ENCODE peak calls at places on chromosomes 13 and 19, in ten cellular contexts. D is fibroblast of mammary gland, J is AG10803, G is astrocyte of the cerebellum, L is psoas muscle, V is A549, P is tibial artery, S is WERI-Rb-1, K is left lung, T is fibroblast of pulmonary artery. W is an unnamed sample.

GRCh38 chr19:5154129-5154798 is 185.4 kb downstream of the KDM4B start:
- DNase-seq in T (peak), P (peak), J (no peak), L (no peak), S (peak), D (peak), K (peak), G (no peak), V (peak), W (no peak)

GRCh38 chr19:18021121-18021755 is 13.3 kb downstream of the ARRDC2 start:
- DNase-seq in S (no peak), D (peak), G (peak), T (peak), J (peak), K (peak), P (peak), L (peak), V (no peak), W (no peak)

GRCh38 chr13:46134494-46134893 is 29.7 kb upstream of the CPB2 start:
- DNase-seq in L (no peak), P (no peak), V (no peak), J (no peak), K (no peak), S (no peak), D (no peak), T (no peak), G (no peak), W (no peak)

GRCh38 chr19:38880076-38880881 is 2.2 kb upstream of the RINL start:
- DNase-seq in V (no peak), J (no peak), T (no peak), D (no peak), G (no peak), K (peak), L (no peak), P (no peak), S (no peak), W (no peak)

GRCh38 chr13:77930430-77930829 is 11.8 kb upstream of the EDNRB start:
- DNase-seq in J (no peak), P (no peak), V (no peak), G (no peak), T (no peak), L (no peak), S (no peak), K (no peak), D (no peak), W (no peak)

GRCh38 chr13:30119476-30119875 is 187.9 kb downstream of the KATNAL1 start:
- DNase-seq in K (no peak), L (no peak), S (no peak), G (peak), P (no peak), D (peak), V (no peak), T (peak), J (peak), W (peak)

GRCh38 chr13:49604570-49604969 is 19.2 kb upstream of the RCBTB1 start:
- DNase-seq in P (no peak), S (no peak), L (no peak), G (no peak), J (no peak), V (no peak), D (no peak), T (no peak), K (no peak), W (no peak)

GRCh38 chr13:51814825-51815650 is 11.1 kb upstream of the DHRS12 start:
- DNase-seq in S (peak), K (no peak), L (peak), T (peak), G (peak), P (no peak), D (peak), V (peak), J (peak), W (no peak)

GRCh38 chr13:113083402-113084061 is 22.1 kb upstream of the F7 start:
- DNase-seq in T (peak), J (peak), L (peak), V (no peak), P (no peak), K (peak), D (peak), G (no peak), S (no peak), W (no peak)

GRCh38 chr13:32175307-32175706 is 139.9 kb downstream of the ZAR1L start:
- DNase-seq in J (peak), L (no peak), D (peak), P (no peak), V (no peak), T (peak), S (no peak), G (no peak), K (no peak), W (no peak)

GRCh38 chr13:27924529-27925141 is 4.8 kb downstream of the PDX1 start:
- DNase-seq in S (no peak), P (no peak), K (no peak), L (no peak), J (no peak), G (no peak), D (no peak), V (no peak), T (no peak), W (no peak)

GRCh38 chr19:750640-751423 is at the start of gene MISP:
- DNase-seq in V (peak), K (peak), L (no peak), D (no peak), G (no peak), P (no peak), T (no peak), J (no peak), S (no peak), W (no peak)

GRCh38 chr19:21046489-21046888 is 26.0 kb downstream of the ZNF430 start:
- DNase-seq in T (no peak), G (no peak), L (no peak), J (no peak), P (no peak), S (no peak), K (no peak), D (no peak), V (no peak), W (no peak)

GRCh38 chr19:54189020-54189667 is at the start of gene MBOAT7:
- DNase-seq in D (no peak), J (no peak), P (no peak), T (no peak), K (no peak), L (no peak), V (no peak), G (no peak), S (no peak), W (no peak)

GRCh38 chr19:7868671-7869452 is 5.3 kb downstream of the PRR36 start:
- DNase-seq in P (peak), S (peak), J (peak), G (no peak), V (peak), L (peak), K (peak), D (peak), T (peak), W (no peak)

GRCh38 chr19:9636018-9636417 is 15.0 kb upstream of the ZNF561 start:
- DNase-seq in T (no peak), S (no peak), G (no peak), V (no peak), K (no peak), J (no peak), P (no peak), L (no peak), D (no peak), W (no peak)

GRCh38 chr19:5495792-5496191 is 40.6 kb downstream of the ZNRF4 start:
- DNase-seq in D (no peak), G (no peak), V (no peak), K (no peak), T (no peak), J (no peak), S (no peak), P (no peak), L (no peak), W (no peak)

GRCh38 chr19:10167459-10167858 is 27.3 kb downstream of the DNMT1 start:
- DNase-seq in V (no peak), D (no peak), T (no peak), S (no peak), P (no peak), G (no peak), J (no peak), L (no peak), K (peak), W (no peak)

GRCh38 chr13:85853901-85854663 is 54.9 kb upstream of the SLITRK6 start:
- DNase-seq in V (no peak), D (no peak), L (no peak), S (no peak), P (no peak), J (no peak), T (no peak), G (no peak), K (no peak), W (no peak)

GRCh38 chr19:8609210-8610040 is 1.1 kb downstream of the ADAMTS10 start:
- DNase-seq in T (peak), J (peak), P (peak), V (peak), K (peak), L (peak), D (peak), G (peak), S (peak), W (no peak)

GRCh38 chr13:114196629-114197028 is 17.6 kb downstream of the CFAP97D2 start:
- DNase-seq in G (no peak), S (no peak), V (no peak), T (no peak), J (no peak), D (no peak), K (no peak), L (no peak), P (no peak), W (no peak)
- H3K4me3 ChIP-seq in G (no peak), S (no peak), V (no peak), T (no peak), J (no peak), D (no peak), K (no peak), L (no peak), P (no peak), W (no peak)

GRCh38 chr19:1941146-1942077 is at the start of gene CSNK1G2:
- DNase-seq in D (no peak), T (no peak), L (peak), G (no peak), V (no peak), K (peak), P (no peak), S (no peak), J (no peak), W (no peak)
- TF ChIP-seq CTCF in D (no peak), T (no peak), L (peak), G (no peak), V (peak), K (no peak), P (no peak), S (no peak), J (no peak), W (no peak)

DNA sequence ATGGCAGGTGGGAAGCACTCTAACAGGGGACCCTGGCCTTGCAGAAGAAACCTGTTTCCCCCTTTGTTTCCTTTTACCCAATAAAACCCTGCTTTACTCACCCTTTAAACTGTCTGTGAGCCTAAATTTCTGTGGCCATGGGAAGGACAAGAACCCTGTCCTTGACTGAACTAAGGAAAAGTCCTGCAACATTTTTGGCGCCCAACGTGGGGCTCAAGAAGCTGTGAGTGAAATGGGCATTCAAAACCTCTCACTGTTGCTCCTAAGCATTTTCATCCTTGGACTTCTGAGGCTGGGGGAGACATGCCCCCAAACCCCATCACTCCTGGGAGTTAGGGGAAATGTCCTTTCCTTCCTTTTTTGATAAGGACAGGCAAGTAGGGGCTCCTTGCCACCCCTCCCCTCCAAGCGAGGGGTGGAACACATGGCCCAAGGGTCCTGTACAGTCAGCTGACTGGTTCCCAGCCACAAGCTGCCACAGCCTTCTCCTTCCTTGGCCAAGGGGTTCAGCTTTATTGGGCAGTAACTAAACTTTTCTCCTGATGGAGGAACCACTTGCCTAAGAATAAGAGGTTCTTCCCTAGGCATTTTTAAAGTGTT is 381.6 kb downstream of the KLF5 start:
- DNase-seq in P (no peak), L (no peak), T (peak), D (peak), G (no peak), V (no peak), J (no peak), S (no peak), K (no peak), W (no peak)
- H3K4me3 ChIP-seq in P (no peak), L (no peak), T (no peak), D (no peak), G (no peak), V (no peak), J (no peak), S (no peak), K (no peak), W (no peak)

GRCh38 chr19:46373573-46374359 is 26.9 kb downstream of the PPP5C start:
- DNase-seq in G (no peak), L (peak), D (peak), S (no peak), T (peak), J (peak), P (peak), K (peak), V (peak), W (no peak)
- TF ChIP-seq CTCF in G (no peak), L (no peak), D (no peak), S (no peak), T (no peak), J (no peak), P (no peak), K (no peak), V (peak), W (no peak)

GRCh38 chr13:40170982-40171381 is 495.5 kb downstream of the FOXO1 start:
- DNase-seq in L (no peak), P (no peak), T (no peak), S (no peak), J (no peak), G (no peak), V (no peak), K (no peak), D (no peak), W (no peak)

GRCh38 chr13:40171566-40171965 is 494.9 kb downstream of the FOXO1 start:
- DNase-seq in P (no peak), L (no peak), V (no peak), S (no peak), J (no peak), D (no peak), T (no peak), G (no peak), K (no peak), W (no peak)

GRCh38 chr13:40170091-40170490 is 496.4 kb downstream of the FOXO1 start:
- DNase-seq in T (no peak), L (no peak), J (no peak), K (no peak), P (no peak), G (no peak), V (no peak), D (peak), S (no peak), W (no peak)

GRCh38 chr13:40168425-40169155 is 497.9 kb downstream of the FOXO1 start:
- DNase-seq in K (no peak), V (no peak), S (no peak), P (no peak), D (no peak), L (no peak), G (no peak), J (no peak), T (peak), W (no peak)

DNA sequence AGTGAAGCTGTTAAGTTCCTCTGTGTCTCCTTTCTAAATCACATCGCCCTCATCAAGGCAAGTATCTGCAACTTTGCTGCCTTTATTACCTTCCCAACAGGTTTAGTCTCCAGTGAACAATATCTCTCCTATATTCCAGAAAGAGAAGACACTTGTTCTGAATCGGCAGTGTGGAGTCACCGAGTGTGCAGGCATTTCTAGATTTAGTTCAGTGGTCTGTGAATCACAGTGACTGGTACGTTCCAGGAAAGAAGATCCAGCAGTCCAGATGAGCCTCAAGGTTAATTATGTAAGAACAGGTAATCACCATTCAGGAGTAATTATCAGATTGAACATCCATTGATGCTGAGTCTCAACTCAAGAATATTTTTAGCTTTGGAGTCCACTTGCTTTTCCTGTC is 497.0 kb downstream of the FOXO1 start:
- DNase-seq in J (no peak), S (no peak), D (peak), T (no peak), L (no peak), V (no peak), P (no peak), G (no peak), K (no peak), W (no peak)
- H3K4me3 ChIP-seq in J (no peak), S (no peak), D (no peak), T (no peak), L (no peak), V (no peak), P (no peak), G (no peak), K (no peak), W (no peak)

GRCh38 chr13:23950736-23951510 is 53.6 kb upstream of the C1QTNF9B start:
- DNase-seq in L (no peak), J (no peak), S (no peak), P (no peak), K (no peak), D (no peak), G (no peak), T (no peak), V (no peak), W (no peak)
- TF ChIP-seq CTCF in L (no peak), J (peak), S (peak), P (no peak), K (no peak), D (no peak), G (peak), T (peak), V (no peak), W (peak)

DNA sequence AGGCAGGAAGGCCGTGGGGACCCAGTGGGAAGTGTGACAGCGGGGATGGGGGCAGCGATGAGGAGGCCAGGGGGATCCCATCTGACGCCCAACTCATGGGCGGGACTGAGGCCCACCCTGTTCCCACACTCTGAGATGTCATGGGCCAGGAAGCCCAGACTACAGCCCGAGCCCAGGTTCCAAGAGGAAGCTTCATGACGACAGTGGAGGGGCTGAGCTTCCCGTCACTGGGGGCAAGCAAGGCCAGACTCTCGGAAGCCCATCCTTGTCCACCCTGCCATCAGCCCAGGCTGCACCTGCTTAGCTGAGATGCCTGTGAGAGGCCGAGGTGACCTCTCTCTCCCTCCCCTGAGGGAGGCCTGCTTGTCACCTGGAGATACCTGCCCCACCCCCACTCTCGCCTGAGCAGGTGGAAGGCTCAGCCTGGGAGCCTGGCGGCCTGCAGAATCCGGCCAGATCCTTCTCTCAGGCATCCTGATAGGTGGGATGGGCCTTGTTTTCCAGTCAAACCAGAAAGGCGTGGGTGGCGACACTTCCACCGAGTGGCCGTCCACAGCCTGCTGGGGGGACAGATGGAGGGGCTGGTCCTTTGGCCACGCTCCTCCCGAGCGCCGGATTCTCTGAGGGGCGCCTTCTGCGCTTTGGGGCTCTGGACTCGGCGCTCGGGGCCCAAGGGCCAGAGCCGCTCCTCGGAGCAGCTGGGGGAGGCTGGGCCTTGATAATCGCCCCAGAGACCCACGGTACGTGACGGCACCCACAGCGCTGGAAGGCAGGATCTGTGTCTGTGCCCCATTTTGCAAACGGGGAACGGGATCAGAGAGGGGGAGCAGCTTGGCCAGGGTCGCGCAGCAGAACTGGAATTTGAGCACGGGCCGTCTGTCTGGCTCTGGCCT is 4.8 kb downstream of the ZBTB7A start:
- DNase-seq in J (no peak), P (no peak), K (peak), S (peak), D (peak), G (no peak), V (no peak), T (no peak), L (peak), W (no peak)
- H3K4me3 ChIP-seq in J (peak), P (peak), K (peak), S (peak), D (peak), G (peak), V (peak), T (no peak), L (peak), W (peak)

DNA sequence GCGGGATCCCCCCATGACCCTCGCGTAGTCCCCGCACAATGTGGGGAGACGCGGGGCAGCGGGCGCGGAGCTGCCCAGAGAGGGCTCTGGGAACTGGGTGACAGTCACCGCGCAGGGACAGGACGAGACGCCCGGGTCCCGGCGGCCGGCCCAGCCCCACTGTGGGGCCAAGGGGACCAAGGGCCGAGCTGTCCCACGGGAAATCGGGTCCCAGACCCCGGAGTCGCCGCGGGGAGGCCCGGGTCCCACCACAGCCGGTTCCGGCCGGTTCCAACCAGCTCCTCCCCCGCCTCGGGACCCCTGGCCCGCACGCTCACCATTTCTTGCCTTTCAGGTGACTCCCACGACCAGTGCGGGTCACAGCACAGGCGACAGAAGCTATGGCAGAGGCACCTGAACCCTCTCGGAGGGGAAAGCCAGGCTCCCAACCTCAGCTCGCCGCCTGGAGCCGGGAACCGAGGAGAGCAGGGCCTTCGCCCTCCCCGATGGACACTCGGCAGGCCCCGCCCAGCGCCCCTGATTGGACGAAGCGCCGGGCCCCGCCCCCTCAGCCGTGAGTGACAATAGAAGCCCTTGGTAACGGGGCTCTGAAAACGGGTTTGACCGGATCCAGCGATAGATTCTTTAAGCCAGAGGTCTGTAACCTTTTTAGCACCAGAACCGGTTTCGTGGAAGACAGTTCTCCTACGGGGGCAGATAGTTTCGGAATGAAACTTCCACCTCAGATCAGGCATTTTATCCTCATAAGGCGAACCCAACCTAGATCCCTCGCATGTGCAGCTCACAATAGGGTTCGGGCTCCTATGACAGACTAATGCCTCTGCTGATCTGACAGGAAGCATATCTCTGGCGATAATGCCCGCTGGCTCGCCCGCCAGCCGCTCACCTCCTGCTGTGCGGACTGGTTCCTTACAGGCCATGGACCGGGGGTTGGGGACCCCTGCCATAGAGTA is at the start of gene ZNF433:
- DNase-seq in K (peak), G (peak), T (peak), V (no peak), L (peak), S (peak), D (peak), J (peak), P (peak), W (peak)
- TF ChIP-seq CTCF in K (no peak), G (peak), T (no peak), V (no peak), L (no peak), S (no peak), D (no peak), J (peak), P (no peak), W (no peak)

W was measured in HFF-Myc.